ENCODE peak calls at places on chromosomes 2 and 18, in six cellular contexts. N, I, M, H, J and R are unnamed samples.

GRCh38 chr2:209577376-209578357 is 153.8 kb downstream of the MAP2 start:
- DNase-seq in N (no peak), I (peak), H (peak), M (peak), J (no peak), R (no peak)

GRCh38 chr2:99572380-99572779 is 82.6 kb upstream of the REV1 start:
- DNase-seq in N (no peak), I (no peak), M (peak), J (no peak), H (peak), R (no peak)

GRCh38 chr2:174326880-174327558 is 7.7 kb upstream of the SP9 start:
- DNase-seq in J (peak), H (no peak), I (no peak), M (no peak), N (peak), R (peak)

GRCh38 chr2:185919155-185919554 is 180.6 kb downstream of the FSIP2 start:
- DNase-seq in H (no peak), J (no peak), M (peak), I (no peak), N (no peak), R (no peak)

GRCh38 chr18:25898965-25899364 is 191.4 kb downstream of the SS18 start:
- DNase-seq in N (no peak), I (no peak), M (no peak), H (no peak), J (peak), R (no peak)

GRCh38 chr2:183148967-183149366 is 24.7 kb downstream of the NUP35 start:
- DNase-seq in N (no peak), M (no peak), I (no peak), J (no peak), H (no peak), R (no peak)

GRCh38 chr18:70154591-70155194 is 50.8 kb downstream of the RTTN start:
- DNase-seq in M (peak), I (no peak), N (no peak), H (peak), J (no peak), R (no peak)

GRCh38 chr2:124836415-124836814 is 811.3 kb downstream of the CNTNAP5 start:
- DNase-seq in J (peak), N (no peak), M (peak), H (no peak), I (no peak), R (no peak)

GRCh38 chr2:30488012-30488659 is 41.1 kb downstream of the LCLAT1 start:
- DNase-seq in M (no peak), J (no peak), N (no peak), I (no peak), H (no peak), R (no peak)

GRCh38 chr2:127585270-127585807 is 49.9 kb downstream of the MYO7B start:
- DNase-seq in I (no peak), J (no peak), H (no peak), N (no peak), M (no peak), R (no peak)

GRCh38 chr2:172305066-172305465 is 122.3 kb upstream of the ITGA6 start:
- DNase-seq in N (no peak), M (no peak), J (no peak), I (no peak), H (peak), R (no peak)

GRCh38 chr18:25759111-25759510 is 331.3 kb downstream of the SS18 start:
- DNase-seq in J (no peak), M (peak), H (no peak), N (no peak), I (no peak), R (no peak)

GRCh38 chr2:233966388-233966787 is 49.2 kb downstream of the TRPM8 start:
- DNase-seq in N (no peak), M (no peak), J (no peak), I (peak), H (peak), R (no peak)

GRCh38 chr18:21444465-21445023 is 156.0 kb downstream of the ESCO1 start:
- DNase-seq in H (peak), M (peak), N (peak), J (peak), I (peak), R (peak)

GRCh38 chr2:12262681-12263436 is 453.9 kb upstream of the TRIB2 start:
- DNase-seq in M (peak), N (no peak), J (no peak), I (peak), H (peak), R (no peak)

GRCh38 chr18:62024983-62025382 is 132.2 kb upstream of the RNF152 start:
- DNase-seq in N (no peak), J (no peak), H (no peak), M (no peak), I (no peak), R (no peak)

GRCh38 chr2:217816396-217816869 is 186.4 kb downstream of the TNS1 start:
- DNase-seq in I (peak), H (peak), J (peak), N (no peak), M (no peak), R (peak)

GRCh38 chr2:140177081-140177480 is 1396.9 kb upstream of the NXPH2 start:
- DNase-seq in N (no peak), H (no peak), J (no peak), I (no peak), M (no peak), R (no peak)

GRCh38 chr2:9205963-9206948 is at the start of gene ASAP2:
- DNase-seq in M (peak), N (peak), J (peak), H (peak), I (peak), R (peak)

GRCh38 chr18:59881728-59882685 is 17.8 kb upstream of the PMAIP1 start:
- DNase-seq in N (no peak), I (peak), M (peak), H (peak), J (no peak), R (no peak)

GRCh38 chr2:14952383-14952782 is 319.9 kb downstream of the LRATD1 start:
- DNase-seq in I (no peak), N (no peak), M (no peak), H (no peak), J (no peak), R (no peak)

GRCh38 chr2:71347517-71347916 is 15.9 kb downstream of the ZNF638 start:
- DNase-seq in N (no peak), I (peak), J (no peak), M (peak), H (peak), R (peak)

GRCh38 chr2:238939074-238939473 is 91.2 kb downstream of the TWIST2 start:
- DNase-seq in I (no peak), H (no peak), J (no peak), N (no peak), M (no peak), R (no peak)

GRCh38 chr2:39416172-39416571 is 20.9 kb downstream of the MAP4K3 start:
- DNase-seq in J (no peak), I (no peak), M (peak), N (no peak), H (peak), R (no peak)

GRCh38 chr2:26555246-26556133 is 77.6 kb upstream of the OTOF start:
- DNase-seq in I (no peak), J (no peak), H (no peak), M (no peak), N (no peak), R (no peak)

GRCh38 chr2:236341721-236342120 is 77.5 kb upstream of the ASB18 start:
- DNase-seq in J (no peak), H (no peak), N (no peak), M (no peak), I (no peak), R (no peak)

GRCh38 chr18:49813071-49813320 is 337 bp downstream of the ACAA2 start:
- DNase-seq in J (no peak), M (peak), N (no peak), H (peak), I (peak), R (peak)

GRCh38 chr18:42915240-42915791 is 200.2 kb downstream of the RIT2 start:
- DNase-seq in N (no peak), H (no peak), I (no peak), J (no peak), M (peak), R (no peak)

GRCh38 chr2:189982777-189983394 is 79.6 kb downstream of the MSTN start:
- DNase-seq in M (no peak), J (peak), N (no peak), H (no peak), I (no peak), R (no peak)
- TF ChIP-seq CTCF in M (peak), J (peak), N (peak), H (peak), I (peak), R (peak)

GRCh38 chr18:4016391-4017049 is 438.6 kb downstream of the DLGAP1 start:
- DNase-seq in N (no peak), J (no peak), M (peak), H (peak), I (no peak), R (no peak)

GRCh38 chr18:4020026-4020425 is 435.1 kb downstream of the DLGAP1 start:
- DNase-seq in J (no peak), M (no peak), I (no peak), H (no peak), N (no peak), R (no peak)

DNA sequence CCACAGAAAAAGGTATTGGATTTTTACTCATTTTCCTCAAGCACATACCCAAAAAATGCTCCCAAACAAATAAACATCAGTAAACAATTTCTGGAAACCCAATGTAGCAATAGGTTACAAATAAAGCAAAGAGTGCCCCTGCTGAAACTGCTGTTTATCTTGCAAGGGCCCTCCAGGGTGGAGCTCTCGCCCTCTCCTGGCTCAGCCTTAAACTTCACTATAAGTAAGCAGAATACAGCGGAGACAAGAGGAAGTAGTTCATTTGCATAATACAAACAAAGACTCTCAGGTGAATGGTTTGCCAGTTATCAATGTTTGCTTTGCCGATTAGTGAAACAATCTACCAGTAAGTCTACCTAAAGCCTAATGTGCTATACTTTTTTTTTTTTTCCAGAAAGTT is 437.6 kb downstream of the DLGAP1 start:
- DNase-seq in J (no peak), I (peak), M (no peak), N (no peak), H (no peak), R (no peak)
- TF ChIP-seq CTCF in J (no peak), I (no peak), M (peak), N (peak), H (peak), R (peak)

GRCh38 chr2:45578056-45578843 is 32.8 kb downstream of the SRBD1 start:
- DNase-seq in H (peak), I (peak), M (peak), N (no peak), J (peak), R (peak)
- TF ChIP-seq CTCF in H (peak), I (peak), M (peak), N (peak), J (peak), R (peak)

DNA sequence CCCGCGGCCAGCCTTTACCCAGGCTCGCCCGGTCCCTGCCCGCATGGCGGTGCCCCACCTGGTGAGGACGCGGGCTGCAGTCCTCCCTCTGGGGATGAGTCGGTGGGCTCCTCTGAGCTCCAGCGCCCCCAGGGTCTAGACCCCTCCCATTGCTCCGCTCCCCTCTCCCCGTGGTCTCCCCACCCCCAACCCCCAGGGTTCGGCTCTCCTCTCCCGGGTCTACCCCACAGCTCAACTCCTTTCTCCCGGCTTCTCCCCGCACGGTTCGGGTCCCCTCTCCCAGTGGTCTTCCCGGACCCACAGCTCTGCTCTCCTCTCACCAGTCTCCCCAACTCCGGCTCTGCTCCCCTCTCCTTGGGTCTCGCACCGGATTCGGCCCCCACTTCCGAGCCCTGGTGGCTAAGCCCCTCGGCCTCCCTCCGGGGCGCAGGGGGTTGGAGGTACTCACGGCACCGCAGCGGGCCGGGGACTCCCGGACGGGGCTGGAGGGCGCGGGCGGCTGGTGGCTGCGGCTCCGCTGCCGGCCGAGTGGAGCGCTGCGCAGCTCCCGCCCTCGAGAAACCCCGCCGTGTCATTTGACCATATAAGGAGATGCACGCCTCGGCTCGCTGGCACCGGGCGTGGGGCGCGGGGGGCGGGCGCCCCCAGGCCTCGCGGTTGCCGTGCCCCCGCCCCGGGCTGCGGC is at the start of gene FHL2:
- DNase-seq in N (peak), H (peak), M (peak), I (peak), J (peak), R (peak)
- TF ChIP-seq CTCF in N (peak), H (peak), M (peak), I (peak), J (peak), R (peak)

GRCh38 chr2:195437521-195437920 is 219.5 kb upstream of the SLC39A10 start:
- DNase-seq in H (no peak), M (no peak), J (no peak), I (no peak), N (no peak), R (no peak)
- TF ChIP-seq CTCF in H (no peak), M (no peak), J (no peak), I (no peak), N (no peak), R (no peak)

GRCh38 chr18:56652802-56653201 is 1.6 kb downstream of the WDR7 start:
- DNase-seq in M (no peak), J (no peak), I (no peak), N (no peak), H (no peak), R (no peak)

GRCh38 chr18:56648307-56648706 is 2.9 kb upstream of the WDR7 start:
- DNase-seq in M (no peak), J (no peak), I (no peak), N (no peak), H (no peak), R (no peak)

GRCh38 chr18:56650056-56650455 is 1.1 kb upstream of the WDR7 start:
- DNase-seq in N (no peak), J (no peak), M (no peak), H (no peak), I (no peak), R (no peak)

GRCh38 chr18:56651771-56652092 is 573 bp downstream of the WDR7 start:
- DNase-seq in I (no peak), H (no peak), M (no peak), J (no peak), N (no peak), R (no peak)

DNA sequence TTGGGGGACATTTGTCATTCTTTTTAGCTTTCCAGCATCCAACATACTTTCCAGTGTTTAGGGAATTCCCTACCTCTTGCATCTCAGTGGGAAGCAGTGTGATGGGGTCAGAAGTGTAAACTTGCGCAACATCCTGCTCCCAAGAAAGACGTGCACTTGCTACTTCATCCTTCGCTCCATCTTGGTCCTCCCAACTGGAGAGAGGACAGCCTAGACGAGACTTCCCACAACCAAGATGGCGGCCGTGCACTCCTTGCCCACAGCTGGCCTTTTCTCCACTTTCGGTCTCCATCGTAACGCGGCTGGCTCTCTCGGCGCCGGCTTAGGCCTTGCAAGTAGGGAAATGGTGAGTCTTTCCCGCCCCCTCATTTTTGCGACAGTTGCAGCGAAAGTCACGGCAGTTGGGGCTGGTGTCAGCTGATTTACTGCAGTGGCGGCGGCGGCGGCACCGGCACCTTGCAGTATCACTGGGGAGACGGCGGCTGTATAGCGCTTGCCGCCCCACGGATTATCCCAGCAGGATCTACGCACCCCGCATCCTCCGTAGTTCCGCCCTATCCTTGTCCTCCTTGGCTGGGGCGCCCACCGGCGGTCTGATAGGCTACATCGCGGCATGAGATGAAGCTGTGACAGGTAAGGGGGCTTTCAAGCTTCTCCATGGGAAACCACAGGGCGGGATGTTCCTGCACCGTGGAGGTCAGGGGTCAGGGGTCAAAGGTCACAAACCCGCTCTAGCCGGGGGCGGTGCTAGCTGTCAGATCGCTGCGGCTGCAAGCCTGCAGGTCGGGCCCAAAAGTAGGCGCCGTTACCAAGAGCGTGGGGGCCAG is at the start of gene WDR7:
- DNase-seq in N (peak), J (peak), M (peak), I (peak), H (peak), R (peak)
- TF ChIP-seq CTCF in N (no peak), J (peak), M (no peak), I (no peak), H (no peak), R (no peak)